ENCODE peak calls at places on chromosomes 16 and 17, in five cellular contexts. One of them, this sample, is unnamed.

GRCh38 chr17:52064791-52065211 is 93.7 kb downstream of the CA10 start:
- DNase-seq in cardiac muscle cell: no peak
- DNase-seq in tibial artery: no peak
- DNase-seq in esophagus squamous epithelium: no peak
- DNase-seq in choroid plexus epithelial cell: no peak
- DNase-seq in this sample: no peak

GRCh38 chr16:12902511-12903324 is 1.3 kb downstream of the SHISA9 start:
- DNase-seq in tibial artery: no peak
- DNase-seq in choroid plexus epithelial cell: no peak
- DNase-seq in esophagus squamous epithelium: no peak
- DNase-seq in cardiac muscle cell: peak; percentile 4
- DNase-seq in this sample: no peak

GRCh38 chr17:69222707-69223106 is 5.9 kb downstream of the ABCA10 start:
- DNase-seq in tibial artery: no peak
- DNase-seq in choroid plexus epithelial cell: no peak
- DNase-seq in esophagus squamous epithelium: no peak
- DNase-seq in cardiac muscle cell: no peak
- DNase-seq in this sample: no peak

GRCh38 chr16:10087151-10087550 is 95.1 kb downstream of the GRIN2A start:
- DNase-seq in tibial artery: no peak
- DNase-seq in cardiac muscle cell: no peak
- DNase-seq in esophagus squamous epithelium: no peak
- DNase-seq in choroid plexus epithelial cell: no peak
- DNase-seq in this sample: no peak

GRCh38 chr17:35738519-35739133 is 7.2 kb downstream of the RASL10B start:
- DNase-seq in cardiac muscle cell: no peak
- DNase-seq in esophagus squamous epithelium: no peak
- DNase-seq in choroid plexus epithelial cell: no peak
- DNase-seq in tibial artery: peak; percentile 19
- DNase-seq in this sample: no peak

GRCh38 chr17:15092261-15092660 is 172.9 kb downstream of the PMP22 start:
- DNase-seq in cardiac muscle cell: peak; percentile 45
- DNase-seq in choroid plexus epithelial cell: no peak
- DNase-seq in esophagus squamous epithelium: no peak
- DNase-seq in tibial artery: no peak
- DNase-seq in this sample: no peak

GRCh38 chr17:16374129-16374528 is 6.8 kb upstream of the UBB start:
- DNase-seq in tibial artery: no peak
- DNase-seq in cardiac muscle cell: no peak
- DNase-seq in esophagus squamous epithelium: no peak
- DNase-seq in choroid plexus epithelial cell: peak; percentile 90
- DNase-seq in this sample: no peak

GRCh38 chr16:12417051-12417818 is 386.5 kb downstream of the CPPED1 start:
- DNase-seq in esophagus squamous epithelium: no peak
- DNase-seq in cardiac muscle cell: no peak
- DNase-seq in choroid plexus epithelial cell: no peak
- DNase-seq in tibial artery: no peak
- DNase-seq in this sample: no peak

GRCh38 chr17:17134952-17135340 is 71.2 kb downstream of the PLD6 start:
- DNase-seq in esophagus squamous epithelium: no peak
- DNase-seq in cardiac muscle cell: no peak
- DNase-seq in choroid plexus epithelial cell: no peak
- DNase-seq in tibial artery: no peak
- DNase-seq in this sample: no peak

GRCh38 chr16:19690196-19690595 is 27.8 kb downstream of the KNOP1 start:
- DNase-seq in esophagus squamous epithelium: no peak
- DNase-seq in cardiac muscle cell: no peak
- DNase-seq in tibial artery: no peak
- DNase-seq in choroid plexus epithelial cell: peak; percentile 39
- DNase-seq in this sample: no peak

GRCh38 chr17:2798679-2799078 is 2.4 kb downstream of the RAP1GAP2 start:
- DNase-seq in esophagus squamous epithelium: no peak
- DNase-seq in choroid plexus epithelial cell: no peak
- DNase-seq in tibial artery: no peak
- DNase-seq in cardiac muscle cell: no peak
- DNase-seq in this sample: no peak

GRCh38 chr17:76869878-76870714 is 1.9 kb downstream of the MGAT5B start:
- DNase-seq in choroid plexus epithelial cell: peak; percentile 26
- DNase-seq in cardiac muscle cell: peak; percentile 56
- DNase-seq in esophagus squamous epithelium: no peak
- DNase-seq in tibial artery: no peak
- DNase-seq in this sample: no peak

GRCh38 chr17:12089809-12090384 is 69.2 kb downstream of the MAP2K4 start:
- DNase-seq in choroid plexus epithelial cell: peak; percentile 72
- DNase-seq in esophagus squamous epithelium: no peak
- DNase-seq in tibial artery: no peak
- DNase-seq in cardiac muscle cell: no peak
- DNase-seq in this sample: no peak

GRCh38 chr17:4643676-4644075 is 2.2 kb upstream of the ALOX15 start:
- DNase-seq in choroid plexus epithelial cell: no peak
- DNase-seq in tibial artery: no peak
- DNase-seq in cardiac muscle cell: no peak
- DNase-seq in esophagus squamous epithelium: no peak
- DNase-seq in this sample: no peak

GRCh38 chr17:68169840-68170239 is 78.0 kb upstream of the AMZ2 start:
- DNase-seq in tibial artery: no peak
- DNase-seq in cardiac muscle cell: no peak
- DNase-seq in esophagus squamous epithelium: no peak
- DNase-seq in choroid plexus epithelial cell: no peak
- DNase-seq in this sample: no peak

GRCh38 chr16:27945233-27945975 is 118.1 kb downstream of the GSG1L start:
- DNase-seq in tibial artery: no peak
- DNase-seq in choroid plexus epithelial cell: no peak
- DNase-seq in cardiac muscle cell: no peak
- DNase-seq in esophagus squamous epithelium: no peak
- DNase-seq in this sample: no peak

GRCh38 chr16:2532494-2533141 is 1.4 kb upstream of the CEMP1 start:
- DNase-seq in choroid plexus epithelial cell: peak; percentile 77
- DNase-seq in cardiac muscle cell: peak; percentile 64
- DNase-seq in tibial artery: peak; percentile 87
- DNase-seq in esophagus squamous epithelium: no peak
- DNase-seq in this sample: no peak

GRCh38 chr17:39787743-39788484 is 50.2 kb downstream of the GRB7 start:
- DNase-seq in esophagus squamous epithelium: no peak
- DNase-seq in cardiac muscle cell: no peak
- DNase-seq in tibial artery: no peak
- DNase-seq in choroid plexus epithelial cell: no peak
- DNase-seq in this sample: no peak

GRCh38 chr17:43418441-43419374 is 19.9 kb downstream of the ARL4D start:
- DNase-seq in cardiac muscle cell: peak; percentile 35
- DNase-seq in esophagus squamous epithelium: no peak
- DNase-seq in choroid plexus epithelial cell: peak; percentile 90
- DNase-seq in tibial artery: peak; percentile 86
- DNase-seq in this sample: no peak

GRCh38 chr17:47883589-47884426 is 12.2 kb upstream of the SP2 start:
- DNase-seq in choroid plexus epithelial cell: no peak
- DNase-seq in esophagus squamous epithelium: no peak
- DNase-seq in tibial artery: no peak
- DNase-seq in cardiac muscle cell: no peak
- DNase-seq in this sample: no peak

GRCh38 chr17:61970030-61970429 is 42.2 kb upstream of the INTS2 start:
- DNase-seq in esophagus squamous epithelium: no peak
- DNase-seq in tibial artery: no peak
- DNase-seq in cardiac muscle cell: no peak
- DNase-seq in choroid plexus epithelial cell: no peak
- DNase-seq in this sample: no peak

GRCh38 chr17:15510361-15510760 is 42.9 kb upstream of the CDRT4 start:
- DNase-seq in tibial artery: no peak
- DNase-seq in cardiac muscle cell: no peak
- DNase-seq in choroid plexus epithelial cell: peak; percentile 61
- DNase-seq in esophagus squamous epithelium: no peak
- DNase-seq in this sample: no peak

GRCh38 chr17:76556759-76557367 is 17.0 kb downstream of the PRCD start:
- DNase-seq in choroid plexus epithelial cell: peak; percentile 71
- DNase-seq in cardiac muscle cell: no peak
- DNase-seq in esophagus squamous epithelium: no peak
- DNase-seq in tibial artery: peak; percentile 75
- DNase-seq in this sample: no peak

GRCh38 chr16:49116873-49117272 is 164.8 kb downstream of the CBLN1 start:
- DNase-seq in choroid plexus epithelial cell: no peak
- DNase-seq in cardiac muscle cell: no peak
- DNase-seq in tibial artery: no peak
- DNase-seq in esophagus squamous epithelium: no peak
- DNase-seq in this sample: no peak

GRCh38 chr16:89014611-89015230 is 37.7 kb upstream of the CBFA2T3 start:
- DNase-seq in tibial artery: peak; percentile 43
- DNase-seq in choroid plexus epithelial cell: no peak
- DNase-seq in esophagus squamous epithelium: no peak
- DNase-seq in cardiac muscle cell: no peak
- DNase-seq in this sample: no peak

GRCh38 chr17:66898536-66898935 is 63.6 kb downstream of the CACNG5 start:
- DNase-seq in cardiac muscle cell: no peak
- DNase-seq in esophagus squamous epithelium: no peak
- DNase-seq in choroid plexus epithelial cell: no peak
- DNase-seq in tibial artery: no peak
- DNase-seq in this sample: no peak

GRCh38 chr17:45394913-45395568 is 37.6 kb downstream of the ARHGAP27 start:
- DNase-seq in choroid plexus epithelial cell: peak; percentile 91
- DNase-seq in esophagus squamous epithelium: no peak
- DNase-seq in tibial artery: no peak
- DNase-seq in cardiac muscle cell: peak; percentile 88
- DNase-seq in this sample: peak; percentile 40

GRCh38 chr16:58492066-58492465 is 7.9 kb upstream of the NDRG4 start:
- DNase-seq in choroid plexus epithelial cell: no peak
- DNase-seq in esophagus squamous epithelium: no peak
- DNase-seq in cardiac muscle cell: no peak
- DNase-seq in tibial artery: no peak
- DNase-seq in this sample: no peak

DNA sequence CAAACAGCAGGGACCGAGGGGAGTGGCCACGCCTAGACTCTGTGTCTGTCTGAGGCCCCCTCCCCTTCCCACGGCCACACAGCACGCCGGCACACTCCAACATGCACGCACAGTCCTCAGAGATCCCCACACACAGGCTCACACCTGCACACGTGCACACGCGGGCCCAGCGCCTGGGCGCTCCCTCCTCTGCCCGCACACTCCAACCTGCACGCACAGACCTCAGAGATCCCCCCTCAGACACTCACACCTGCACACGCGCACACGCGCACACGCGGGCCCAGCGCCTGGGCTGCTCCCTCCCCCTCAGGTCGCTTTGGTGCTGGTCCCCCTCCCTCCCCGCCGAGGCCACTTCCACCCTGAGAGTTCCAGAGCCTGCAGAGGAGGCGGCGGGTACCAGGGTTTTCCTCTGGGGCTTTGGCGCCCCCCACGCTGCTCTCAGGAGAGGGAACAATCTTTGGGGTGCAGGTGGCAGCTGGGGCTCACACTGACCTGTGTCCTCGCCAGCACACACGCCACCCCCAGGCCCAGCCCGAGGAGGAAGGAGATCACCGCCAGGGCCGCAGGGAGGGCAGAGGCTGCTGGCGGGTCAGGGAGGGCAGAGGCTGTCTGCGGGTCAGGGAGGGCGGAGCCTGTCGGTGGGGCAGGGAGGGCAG is 1.6 kb downstream of the CD7 start:
- DNase-seq in tibial artery: no peak
- DNase-seq in choroid plexus epithelial cell: no peak
- DNase-seq in cardiac muscle cell: no peak
- DNase-seq in esophagus squamous epithelium: no peak
- DNase-seq in this sample: no peak
- H3K4me3 ChIP-seq in tibial artery: no peak overlapping the region
- H3K4me3 ChIP-seq in choroid plexus epithelial cell: no peak overlapping the region
- H3K4me3 ChIP-seq in cardiac muscle cell: no peak overlapping the region
- H3K4me3 ChIP-seq in esophagus squamous epithelium: peak overlapping the region; percentile 44
- H3K4me3 ChIP-seq in this sample: peak overlapping the region; percentile 68

DNA sequence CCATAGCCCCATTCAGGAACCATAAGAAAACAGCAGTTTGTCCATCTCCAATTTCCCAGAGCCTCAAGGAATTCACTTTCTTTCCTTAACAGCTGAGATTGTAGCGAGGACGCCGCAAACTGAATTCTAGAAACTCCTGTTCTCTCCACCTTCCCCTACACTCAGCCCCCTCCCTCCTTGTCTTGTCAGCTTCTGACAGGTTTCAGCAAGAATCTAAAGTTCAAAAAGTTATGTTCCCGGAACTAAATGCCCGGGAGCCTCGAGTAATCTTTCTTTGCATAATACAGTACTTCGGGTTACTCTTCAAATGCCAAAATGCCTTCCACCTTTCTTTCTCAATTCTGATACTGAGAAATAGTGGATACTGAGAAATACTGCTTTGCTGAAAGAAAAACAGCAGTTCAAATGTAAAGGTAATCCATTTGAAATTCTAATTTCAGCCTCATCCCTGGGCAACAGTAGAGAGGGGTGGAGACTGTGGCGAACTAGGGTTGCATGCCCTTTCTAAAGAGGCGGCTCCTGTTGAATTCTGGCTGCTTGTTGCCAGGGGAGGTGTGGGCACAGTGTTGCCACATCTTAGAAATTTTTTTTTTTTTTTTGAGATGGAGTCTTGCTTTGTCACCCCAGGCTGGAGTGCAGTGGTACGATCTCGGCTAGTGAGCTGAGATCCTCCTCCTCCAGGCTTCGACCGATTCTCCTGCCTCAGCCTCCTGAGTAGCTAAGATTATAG is 63.5 kb upstream of the USP7 start:
- DNase-seq in tibial artery: no peak
- DNase-seq in choroid plexus epithelial cell: no peak
- DNase-seq in cardiac muscle cell: no peak
- DNase-seq in esophagus squamous epithelium: no peak
- DNase-seq in this sample: no peak
- H3K4me3 ChIP-seq in tibial artery: no peak overlapping the region
- H3K4me3 ChIP-seq in choroid plexus epithelial cell: no peak overlapping the region
- H3K4me3 ChIP-seq in cardiac muscle cell: no peak overlapping the region
- H3K4me3 ChIP-seq in esophagus squamous epithelium: peak overlapping the region; percentile 35
- H3K4me3 ChIP-seq in this sample: no peak overlapping the region

GRCh38 chr17:58415371-58416055 is 1.8 kb downstream of the RNF43 start:
- DNase-seq in choroid plexus epithelial cell: no peak
- DNase-seq in tibial artery: no peak
- DNase-seq in cardiac muscle cell: peak; percentile 29
- DNase-seq in esophagus squamous epithelium: no peak
- DNase-seq in this sample: no peak
- H3K4me3 ChIP-seq in choroid plexus epithelial cell: no peak overlapping the region
- H3K4me3 ChIP-seq in tibial artery: no peak overlapping the region
- H3K4me3 ChIP-seq in cardiac muscle cell: peak overlapping the region; percentile 51
- H3K4me3 ChIP-seq in esophagus squamous epithelium: peak overlapping the region; percentile 60
- H3K4me3 ChIP-seq in this sample: no peak overlapping the region

GRCh38 chr17:57407287-57408063 is 151.2 kb downstream of the MSI2 start:
- DNase-seq in esophagus squamous epithelium: no peak
- DNase-seq in tibial artery: no peak
- DNase-seq in choroid plexus epithelial cell: no peak
- DNase-seq in cardiac muscle cell: no peak
- DNase-seq in this sample: no peak
- H3K4me3 ChIP-seq in esophagus squamous epithelium: no peak overlapping the region
- H3K4me3 ChIP-seq in tibial artery: no peak overlapping the region
- H3K4me3 ChIP-seq in choroid plexus epithelial cell: no peak overlapping the region
- H3K4me3 ChIP-seq in cardiac muscle cell: no peak overlapping the region
- H3K4me3 ChIP-seq in this sample: peak overlapping the region; percentile 52

GRCh38 chr16:66427036-66427446 is at the start of gene BEAN1:
- DNase-seq in tibial artery: no peak
- DNase-seq in cardiac muscle cell: peak; percentile 71
- DNase-seq in choroid plexus epithelial cell: peak; percentile 21
- DNase-seq in esophagus squamous epithelium: no peak
- DNase-seq in this sample: no peak
- H3K4me3 ChIP-seq in tibial artery: peak within 1 kb of the TSS; percentile 62
- H3K4me3 ChIP-seq in cardiac muscle cell: peak within 1 kb of the TSS; percentile 78
- H3K4me3 ChIP-seq in choroid plexus epithelial cell: peak within 1 kb of the TSS; percentile 44
- H3K4me3 ChIP-seq in esophagus squamous epithelium: peak within 1 kb of the TSS; percentile 72
- H3K4me3 ChIP-seq in this sample: no peak within 1 kb of the TSS